ENCODE peak calls at places on chromosomes 11 and 22, in nine cellular contexts. X, F, V, U, I, B, N, K and T are unnamed samples.

GRCh38 chr22:46890819-46891218 is 128.4 kb downstream of the TBC1D22A start:
- DNase-seq in X (no peak), N (no peak), V (no peak), B (no peak), K (no peak), F (no peak), I (no peak), U (no peak), T (no peak)

GRCh38 chr11:64571050-64571409 is 20.0 kb upstream of the SLC22A12 start:
- DNase-seq in B (no peak), N (no peak), V (no peak), K (no peak), U (no peak), F (no peak), X (no peak), I (no peak), T (no peak)

GRCh38 chr11:697028-697491 is 1.4 kb downstream of the TMEM80 start:
- DNase-seq in N (no peak), X (no peak), V (no peak), U (no peak), K (no peak), I (peak; percentile 35), F (no peak), B (no peak), T (no peak)

GRCh38 chr11:85164743-85165142 is 462.4 kb downstream of the DLG2 start:
- DNase-seq in F (no peak), I (no peak), V (no peak), K (no peak), N (no peak), U (no peak), B (no peak), X (no peak), T (no peak)

GRCh38 chr11:72716291-72716690 is 35.9 kb downstream of the ARAP1 start:
- DNase-seq in N (no peak), U (no peak), I (no peak), V (no peak), X (no peak), B (no peak), F (no peak), K (no peak), T (no peak)

GRCh38 chr22:39363751-39364484 is 14.1 kb downstream of the SYNGR1 start:
- DNase-seq in K (no peak), N (no peak), B (no peak), I (no peak), U (no peak), X (no peak), V (no peak), F (no peak), T (peak; percentile 97)

GRCh38 chr11:35810045-35810444 is 133.8 kb upstream of the LDLRAD3 start:
- DNase-seq in K (no peak), U (no peak), N (no peak), X (no peak), F (no peak), B (no peak), I (no peak), V (no peak), T (no peak)

GRCh38 chr22:31846161-31847115 is 92.6 kb downstream of the DEPDC5 start:
- DNase-seq in K (no peak), U (no peak), I (peak; percentile 11), X (no peak), F (no peak), N (no peak), B (no peak), V (peak; percentile 8), T (peak; percentile 53)

GRCh38 chr11:102577182-102577581 is 46.6 kb upstream of the MMP7 start:
- DNase-seq in X (no peak), V (no peak), U (no peak), K (no peak), F (no peak), B (no peak), N (no peak), I (peak; percentile 74), T (no peak)

GRCh38 chr11:111846640-111847039 is 24.7 kb downstream of the ALG9 start:
- DNase-seq in B (no peak), X (no peak), V (no peak), U (no peak), N (no peak), I (peak; percentile 68), F (no peak), K (no peak), T (no peak)

GRCh38 chr11:88359529-88359928 is 22.0 kb upstream of the CTSC start:
- DNase-seq in X (no peak), B (no peak), V (no peak), I (peak; percentile 80), U (no peak), N (no peak), K (no peak), F (no peak), T (peak; percentile 24)

GRCh38 chr11:57380975-57381374 is at the start of gene PRG3:
- DNase-seq in K (no peak), F (no peak), V (no peak), U (no peak), X (no peak), B (no peak), I (no peak), N (no peak), T (no peak)

GRCh38 chr22:36374603-36375024 is 13.2 kb downstream of the MYH9 start:
- DNase-seq in I (peak; percentile 60), U (no peak), X (peak; percentile 68), B (peak; percentile 87), K (no peak), V (no peak), N (no peak), F (no peak), T (no peak)

GRCh38 chr11:110972640-110973039 is 260.4 kb upstream of the ARHGAP20 start:
- DNase-seq in F (no peak), N (no peak), K (peak; percentile 43), I (peak; percentile 74), V (no peak), U (peak; percentile 13), B (no peak), X (no peak), T (peak; percentile 55)

GRCh38 chr11:22343411-22344032 is 5.3 kb downstream of the SLC17A6 start:
- DNase-seq in K (no peak), N (no peak), F (no peak), V (no peak), I (no peak), B (no peak), X (no peak), U (no peak), T (no peak)

GRCh38 chr22:39317756-39318506 is 1.5 kb downstream of the RPL3 start:
- DNase-seq in B (no peak), I (no peak), N (no peak), X (no peak), F (no peak), U (no peak), V (no peak), K (no peak), T (peak; percentile 50)

GRCh38 chr11:70191495-70192140 is 11.5 kb upstream of the FADD start:
- DNase-seq in B (peak; percentile 83), N (no peak), F (peak; percentile 84), I (peak; percentile 75), U (peak; percentile 44), K (peak; percentile 80), X (peak; percentile 87), V (peak; percentile 74), T (peak; percentile 85)
- TF ChIP-seq POLR2A in B (no peak), N (no peak), F (no peak), I (no peak), U (no peak), K (no peak), X (no peak), V (no peak), T (no peak)

GRCh38 chr22:20080776-20081654 is 974 bp downstream of the DGCR8 start:
- DNase-seq in F (peak; percentile 46), X (no peak), N (no peak), K (peak; percentile 32), I (peak; percentile 52), U (no peak), B (no peak), V (peak; percentile 5), T (peak; percentile 64)
- TF ChIP-seq POLR2A in F (no peak), X (no peak), N (no peak), K (no peak), I (no peak), U (no peak), B (no peak), V (no peak), T (no peak)

DNA sequence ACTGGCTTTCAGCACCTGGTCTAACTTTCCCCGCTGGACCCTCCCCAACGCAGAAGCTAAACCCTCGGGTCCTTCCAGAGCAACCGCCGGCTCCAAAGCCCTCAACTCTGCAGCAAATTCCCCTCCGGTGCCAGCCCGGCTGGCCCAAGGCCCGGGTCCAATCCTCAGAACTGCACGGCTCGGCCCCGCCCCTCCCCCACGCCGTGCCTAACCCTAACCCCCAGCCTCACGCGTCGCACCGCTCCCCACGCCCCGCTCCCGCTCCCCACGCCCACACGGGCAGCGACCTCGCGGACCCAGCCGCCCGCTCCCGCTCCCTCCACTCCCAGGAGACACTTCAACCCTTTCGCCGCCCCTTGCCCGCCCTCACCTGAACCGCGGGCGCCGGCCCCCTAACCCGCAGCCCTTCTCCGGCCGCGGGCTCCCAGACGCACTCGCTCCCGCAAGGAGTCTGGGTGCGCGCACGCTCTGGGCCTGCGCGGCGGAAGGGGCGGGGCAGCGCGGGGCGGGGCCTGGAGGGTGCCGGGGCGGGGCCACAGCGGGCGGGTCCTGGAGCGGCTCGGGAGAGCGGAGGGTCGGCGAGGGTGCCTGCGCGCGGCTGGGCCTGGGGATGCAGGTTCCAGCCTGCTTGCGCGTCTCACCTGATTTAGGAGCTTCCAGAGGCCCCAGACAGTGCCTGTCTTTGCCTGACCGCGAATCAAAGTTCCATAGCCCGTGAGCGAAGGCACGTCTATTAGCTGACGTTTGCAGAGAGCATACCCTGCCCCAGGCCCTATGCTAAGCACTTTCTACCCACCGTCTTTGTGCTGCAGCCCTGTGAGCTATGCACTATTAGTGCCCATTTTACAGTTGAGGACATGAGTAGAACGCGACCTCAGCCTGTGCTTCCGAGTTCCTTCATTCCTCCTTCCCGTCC is at the start of gene NFRKB:
- DNase-seq in U (peak; percentile 81), V (peak; percentile 76), K (peak; percentile 85), B (peak; percentile 95), F (peak; percentile 91), N (peak; percentile 79), I (peak; percentile 86), X (peak; percentile 93), T (peak; percentile 88)
- TF ChIP-seq POLR2A in U (peak; percentile 51), V (peak; percentile 70), K (peak; percentile 88), B (peak; percentile 41), F (peak; percentile 71), N (no peak), I (peak; percentile 92), X (no peak), T (peak; percentile 27)

DNA sequence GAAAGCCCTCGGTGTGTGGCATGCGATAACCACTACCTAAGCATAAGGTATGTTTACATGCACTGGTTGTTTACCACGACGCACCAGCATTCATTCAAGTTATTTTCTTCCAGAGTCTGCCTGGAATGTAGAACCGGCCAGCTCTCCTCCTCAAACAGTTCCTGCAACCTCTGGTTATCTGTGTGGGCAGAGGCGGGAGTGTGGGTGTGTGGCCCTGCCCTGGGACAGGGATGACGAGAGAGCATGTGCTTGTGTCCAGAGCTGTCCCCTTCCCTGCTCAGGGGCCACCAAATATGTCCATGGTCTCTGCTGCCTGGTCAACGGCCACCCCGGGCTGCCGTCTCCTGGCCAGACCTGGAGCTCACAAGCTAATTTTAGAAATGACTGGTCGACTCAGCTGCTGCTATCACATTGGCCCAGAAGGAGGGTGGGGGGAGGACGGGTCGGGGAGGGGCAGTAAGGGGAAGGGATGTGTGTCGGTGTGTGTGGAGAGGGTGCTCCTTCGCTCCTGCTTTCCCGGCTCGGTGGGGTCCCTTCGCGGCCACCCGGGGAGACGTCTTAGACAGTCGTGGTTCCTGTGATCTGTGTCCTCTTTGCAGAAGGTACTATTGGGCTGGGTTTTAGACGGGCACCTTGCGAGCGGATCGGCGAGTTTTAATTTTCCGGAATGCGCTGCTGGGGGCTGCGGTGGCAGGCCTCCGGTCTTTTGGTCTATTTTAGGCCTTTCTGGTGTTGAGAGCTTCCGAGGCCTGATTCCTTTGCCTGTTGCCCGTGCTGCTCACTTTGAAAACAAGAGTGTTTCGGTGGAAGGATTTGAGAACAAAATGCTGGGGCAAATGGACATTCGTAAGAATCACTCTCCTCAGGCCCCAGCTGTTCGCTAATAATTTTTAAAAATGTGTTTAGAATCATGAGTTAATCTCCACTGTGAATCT is at the start of gene MYO18B:
- DNase-seq in K (no peak), U (no peak), I (peak; percentile 71), N (no peak), F (no peak), V (no peak), X (no peak), B (peak; percentile 27), T (peak; percentile 79)
- TF ChIP-seq POLR2A in K (no peak), U (no peak), I (no peak), N (no peak), F (no peak), V (no peak), X (no peak), B (no peak), T (no peak)